ENCODE peak calls at places on chromosome 17, in five cellular contexts. I is B cell, M is GM20000, B is H1, U is fibroblast of mammary gland. D is an unnamed sample.

GRCh38 chr17:18182978-18183333 is 672 bp upstream of the ALKBH5 start:
- DNase-seq in I (peak), M (peak), B (no peak), U (no peak), D (peak)

GRCh38 chr17:38748329-38749221 is at the start of gene PCGF2:
- DNase-seq in I (no peak), M (peak), B (peak), U (peak), D (peak)

GRCh38 chr17:5584383-5584951 is at the start of gene NLRP1:
- DNase-seq in I (peak), M (peak), B (no peak), U (peak), D (peak)

GRCh38 chr17:47844814-47845453 is 3.9 kb upstream of the SCRN2 start:
- DNase-seq in I (no peak), M (no peak), B (no peak), U (peak), D (no peak)

GRCh38 chr17:74860229-74860998 is 729 bp upstream of the GRIN2C start:
- DNase-seq in I (peak), M (peak), B (no peak), U (no peak), D (peak)

GRCh38 chr17:8611671-8612298 is 18.7 kb downstream of the MYH10 start:
- DNase-seq in I (no peak), M (no peak), B (no peak), U (peak), D (no peak)

GRCh38 chr17:57927048-57927723 is 28.0 kb downstream of the CUEDC1 start:
- DNase-seq in I (no peak), M (no peak), B (no peak), U (peak), D (no peak)

GRCh38 chr17:1108810-1109605 is 70.8 kb downstream of the ABR start:
- DNase-seq in I (peak), M (peak), B (no peak), U (peak), D (peak)

GRCh38 chr17:9139695-9140094 is 118.4 kb downstream of the NTN1 start:
- DNase-seq in I (no peak), M (no peak), B (no peak), U (no peak), D (no peak)

GRCh38 chr17:58325289-58325726 is 3.3 kb downstream of the TSPOAP1 start:
- DNase-seq in I (peak), M (no peak), B (no peak), U (no peak), D (no peak)

GRCh38 chr17:47990962-47991731 is 20.2 kb downstream of the CDK5RAP3 start:
- DNase-seq in I (no peak), M (no peak), B (no peak), U (peak), D (no peak)

GRCh38 chr17:9242983-9243382 is 221.7 kb downstream of the NTN1 start:
- DNase-seq in I (no peak), M (no peak), B (no peak), U (no peak), D (no peak)

GRCh38 chr17:5931611-5932010 is 138.6 kb upstream of the WSCD1 start:
- DNase-seq in I (no peak), M (no peak), B (no peak), U (no peak), D (no peak)

GRCh38 chr17:38672788-38673713 is 1.7 kb downstream of the EPOP start:
- DNase-seq in I (peak), M (no peak), B (no peak), U (no peak), D (peak)

GRCh38 chr17:39573447-39574298 is 34.0 kb downstream of the NEUROD2 start:
- DNase-seq in I (peak), M (peak), B (no peak), U (peak), D (peak)

GRCh38 chr17:74201250-74201649 is 2.2 kb upstream of the RPL38 start:
- DNase-seq in I (no peak), M (no peak), B (no peak), U (peak), D (no peak)

GRCh38 chr17:81049973-81050551 is 15.1 kb downstream of the BAIAP2 start:
- DNase-seq in I (no peak), M (no peak), B (no peak), U (peak), D (no peak)

GRCh38 chr17:63387941-63388340 is 58.2 kb downstream of the CYB561 start:
- DNase-seq in I (no peak), M (no peak), B (no peak), U (no peak), D (no peak)

GRCh38 chr17:78252111-78252634 is 20.7 kb downstream of the TMEM235 start:
- DNase-seq in I (peak), M (no peak), B (no peak), U (no peak), D (peak)

GRCh38 chr17:36768355-36768754 is 167.0 kb downstream of the MRM1 start:
- DNase-seq in I (no peak), M (no peak), B (no peak), U (no peak), D (peak)
- TF ChIP-seq CTCF in I (no peak), M (no peak), B (peak), U (no peak), D (no peak)

DNA sequence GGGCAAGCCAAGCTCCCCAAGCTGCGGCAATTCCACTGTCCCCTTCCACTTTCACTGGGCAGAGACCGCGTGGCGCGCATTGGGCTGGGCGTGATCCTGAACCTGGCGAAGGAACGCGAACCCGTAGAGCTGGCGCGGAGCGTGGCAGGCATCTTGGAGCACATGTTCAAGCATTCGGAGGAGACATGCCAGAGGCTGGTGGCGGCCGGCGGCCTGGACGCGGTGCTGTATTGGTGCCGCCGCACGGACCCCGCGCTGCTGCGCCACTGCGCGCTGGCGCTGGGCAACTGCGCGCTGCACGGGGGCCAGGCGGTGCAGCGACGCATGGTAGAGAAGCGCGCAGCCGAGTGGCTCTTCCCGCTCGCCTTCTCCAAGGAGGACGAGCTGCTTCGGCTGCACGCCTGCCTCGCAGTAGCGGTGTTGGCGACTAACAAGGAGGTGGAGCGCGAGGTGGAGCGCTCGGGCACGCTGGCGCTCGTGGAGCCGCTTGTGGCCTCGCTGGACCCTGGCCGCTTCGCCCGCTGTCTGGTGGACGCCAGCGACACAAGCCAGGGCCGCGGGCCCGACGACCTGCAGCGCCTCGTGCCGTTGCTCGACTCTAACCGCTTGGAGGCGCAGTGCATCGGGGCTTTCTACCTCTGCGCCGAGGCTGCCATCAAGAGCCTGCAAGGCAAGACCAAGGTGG is 9.8 kb downstream of the SARM1 start:
- DNase-seq in I (no peak), M (peak), B (peak), U (no peak), D (peak)
- TF ChIP-seq CTCF in I (no peak), M (peak), B (peak), U (no peak), D (peak)

GRCh38 chr17:50508573-50509460 is 578 bp downstream of the MYCBPAP start:
- DNase-seq in I (no peak), M (no peak), B (no peak), U (no peak), D (no peak)
- TF ChIP-seq CTCF in I (no peak), M (no peak), B (no peak), U (no peak), D (no peak)

DNA sequence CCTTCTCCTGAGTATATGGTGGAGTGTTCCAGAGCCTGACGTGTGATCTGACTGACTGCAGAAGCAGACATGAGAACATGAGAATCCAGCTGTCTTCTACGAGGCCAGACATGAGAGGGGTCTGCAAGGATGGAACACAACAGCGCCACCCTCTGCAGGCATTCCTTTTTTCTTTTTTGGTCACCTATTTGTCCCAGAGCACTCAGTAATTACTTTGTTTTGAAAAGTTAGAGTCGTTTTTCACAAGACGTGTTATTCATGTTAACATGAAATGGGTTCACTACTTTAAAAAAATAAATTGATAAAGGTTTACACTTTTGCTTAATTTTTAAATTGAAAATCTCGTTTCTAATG is 43.8 kb upstream of the ATP2A3 start:
- DNase-seq in I (no peak), M (no peak), B (no peak), U (no peak), D (no peak)
- TF ChIP-seq CTCF in I (no peak), M (no peak), B (peak), U (no peak), D (no peak)

GRCh38 chr17:29588017-29588557 is 1.4 kb downstream of the GIT1 start:
- DNase-seq in I (no peak), M (no peak), B (no peak), U (no peak), D (peak)

GRCh38 chr17:29590979-29591736 is 1.7 kb upstream of the GIT1 start:
- DNase-seq in I (no peak), M (peak), B (no peak), U (peak), D (peak)

GRCh38 chr17:29590261-29590978 is 972 bp upstream of the GIT1 start:
- DNase-seq in I (no peak), M (no peak), B (no peak), U (peak), D (peak)

GRCh38 chr17:29588561-29589411 is 662 bp downstream of the GIT1 start:
- DNase-seq in I (peak), M (no peak), B (no peak), U (no peak), D (peak)

GRCh38 chr17:29589524-29590260 is at the start of gene GIT1:
- DNase-seq in I (peak), M (peak), B (no peak), U (peak), D (peak)
- TF ChIP-seq CTCF in I (no peak), M (no peak), B (no peak), U (no peak), D (no peak)

DNA sequence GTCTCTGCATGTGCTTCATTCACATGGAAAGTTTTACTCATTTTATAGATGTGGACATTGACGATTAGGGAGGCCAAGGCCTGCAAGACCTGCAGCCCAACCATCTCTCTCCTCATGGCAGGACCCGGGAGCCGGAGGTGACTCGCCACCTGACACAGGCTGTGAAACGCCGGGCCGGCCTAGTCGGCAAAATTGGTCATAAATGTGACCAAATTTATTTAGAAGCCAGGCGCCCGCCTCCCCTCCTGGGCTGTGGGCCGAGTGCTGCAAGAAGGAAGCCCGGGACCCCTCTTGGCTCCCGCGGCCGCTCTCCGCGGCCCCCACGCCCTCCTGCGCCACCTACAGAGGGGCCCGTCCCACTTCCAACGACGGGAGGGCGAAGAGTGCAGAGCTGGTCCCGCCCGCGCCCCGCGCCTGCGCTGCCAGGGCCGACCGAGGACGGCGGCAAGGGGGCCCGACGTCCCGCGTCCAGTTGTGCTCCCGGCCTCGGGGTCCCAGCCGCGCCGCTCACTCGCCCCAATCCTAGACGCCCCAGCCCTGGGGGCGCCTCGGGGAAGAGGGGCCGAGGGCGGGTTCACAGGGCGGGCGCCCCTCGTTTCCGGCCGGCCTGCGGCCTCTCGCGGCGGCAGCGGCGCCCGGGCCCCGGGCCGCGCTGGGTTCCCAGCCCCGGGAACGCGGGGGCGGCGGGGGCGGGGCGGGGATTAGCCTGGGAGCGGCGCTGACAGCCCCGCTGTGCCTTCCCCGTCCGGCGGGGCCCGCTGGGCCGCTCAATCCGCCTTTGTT is 47.5 kb downstream of the WNT3 start:
- DNase-seq in I (peak), M (peak), B (no peak), U (peak), D (peak)
- TF ChIP-seq CTCF in I (peak), M (peak), B (no peak), U (no peak), D (no peak)

DNA sequence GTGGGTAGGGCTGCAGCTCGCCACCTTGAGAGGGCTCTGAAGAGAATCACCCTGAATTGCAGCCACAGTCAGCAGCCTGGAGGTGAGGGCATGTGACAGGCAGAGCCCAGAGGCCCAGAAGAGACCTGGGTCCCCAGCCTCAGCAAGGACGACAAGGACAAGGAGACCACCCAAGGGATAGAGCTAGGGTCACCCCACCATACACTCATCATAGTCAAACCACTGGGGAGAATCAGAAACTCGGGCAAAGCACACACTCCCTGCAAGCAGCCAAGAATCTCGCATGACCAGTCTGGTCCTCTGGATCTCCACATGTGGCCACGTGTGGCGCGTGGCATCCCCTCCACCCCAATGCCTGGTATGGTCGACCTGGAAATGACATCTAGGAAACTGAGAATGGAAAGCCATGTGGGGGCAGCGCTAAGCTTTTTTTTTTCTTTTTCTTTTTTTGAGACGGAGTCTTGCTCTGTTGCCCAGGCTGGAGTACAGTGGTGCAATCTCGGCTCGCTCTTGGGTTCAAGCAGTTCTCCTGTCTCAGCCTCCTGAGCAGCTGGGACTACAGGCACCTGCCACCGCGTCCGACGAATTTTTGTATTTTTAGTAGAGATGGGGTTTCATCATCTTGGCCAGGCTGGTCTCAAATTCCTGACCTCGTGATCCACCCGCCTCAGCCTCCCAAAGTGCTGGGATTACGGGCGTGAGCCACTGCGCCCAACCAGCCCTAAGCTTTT is 4.6 kb upstream of the SPHK1 start:
- DNase-seq in I (no peak), M (no peak), B (no peak), U (no peak), D (no peak)
- TF ChIP-seq CTCF in I (no peak), M (no peak), B (no peak), U (no peak), D (no peak)